ENCODE peak calls at places on chromosome 5, in eight cellular contexts. O is NCI-H1048, V is COR-L47, W is Caki2, I is Peyer's patch, T is DMS153, Y is fibroblast of the conjunctiva, G is HEK293T. A is an unnamed sample.

GRCh38 chr5:167653645-167654106 is 637.8 kb upstream of the WWC1 start:
- DNase-seq in O (no peak), V (no peak), W (peak), I (no peak), T (no peak), Y (no peak), G (no peak), A (no peak)

GRCh38 chr5:172736524-172737135 is 34.4 kb downstream of the DUSP1 start:
- DNase-seq in O (no peak), V (no peak), W (no peak), I (no peak), T (no peak), Y (no peak), G (no peak), A (no peak)

GRCh38 chr5:146706321-146706972 is 172.1 kb downstream of the PPP2R2B start:
- DNase-seq in O (no peak), V (no peak), W (no peak), I (peak), T (no peak), Y (no peak), G (peak), A (no peak)

GRCh38 chr5:152607393-152608165 is 202.5 kb upstream of the NMUR2 start:
- DNase-seq in O (no peak), V (no peak), W (no peak), I (no peak), T (no peak), Y (no peak), G (no peak), A (no peak)

GRCh38 chr5:58542709-58543108 is 40.2 kb upstream of the RAB3C start:
- DNase-seq in O (no peak), V (peak), W (no peak), I (no peak), T (no peak), Y (no peak), G (no peak), A (no peak)

GRCh38 chr5:180618830-180619562 is 27.7 kb upstream of the SCGB3A1 start:
- DNase-seq in O (no peak), V (peak), W (no peak), I (no peak), T (no peak), Y (no peak), G (peak), A (peak)

GRCh38 chr5:171789353-171789752 is 3.7 kb downstream of the SMIM23 start:
- DNase-seq in O (no peak), V (no peak), W (no peak), I (no peak), T (no peak), Y (no peak), G (no peak), A (no peak)

GRCh38 chr5:172939561-172939960 is 19.7 kb upstream of the RPL26L1 start:
- DNase-seq in O (no peak), V (no peak), W (no peak), I (peak), T (peak), Y (no peak), G (no peak), A (no peak)

GRCh38 chr5:392431-392988 is 50.5 kb upstream of the EXOC3 start:
- DNase-seq in O (no peak), V (no peak), W (peak), I (peak), T (no peak), Y (no peak), G (no peak), A (no peak)

GRCh38 chr5:92527311-92528078 is 1053.5 kb downstream of the NR2F1-AS1 start:
- DNase-seq in O (no peak), V (no peak), W (no peak), I (no peak), T (no peak), Y (no peak), G (no peak), A (no peak)

GRCh38 chr5:37668524-37669047 is 171.3 kb downstream of the GDNF start:
- DNase-seq in O (no peak), V (peak), W (peak), I (peak), T (peak), Y (peak), G (peak), A (peak)

GRCh38 chr5:58318468-58318867 is 141.4 kb downstream of the PLK2 start:
- DNase-seq in O (no peak), V (no peak), W (no peak), I (no peak), T (no peak), Y (no peak), G (no peak), A (peak)

GRCh38 chr5:143896981-143897380 is 85.0 kb downstream of the HMHB1 start:
- DNase-seq in O (no peak), V (no peak), W (peak), I (no peak), T (no peak), Y (no peak), G (no peak), A (no peak)

GRCh38 chr5:177357459-177358332 is at the start of gene RGS14:
- DNase-seq in O (no peak), V (peak), W (no peak), I (no peak), T (peak), Y (no peak), G (no peak), A (peak)

A was measured in stromal cell of bone marrow.